ENCODE peak calls at places on chromosomes 1 and 21, in ten cellular contexts. U is right lobe of liver; N is CD8-positive, alpha-beta T cell; L is lower leg skin; B is lower lobe of right lung; C is spleen; O is lung; X is CD4-positive, alpha-beta memory T cell; G is CD4-positive, CD25-positive, alpha-beta regulatory T cell; Z is fibroblast of the aortic adventitia. E is an unnamed sample.

GRCh38 chr1:155607708-155608107 is 2.3 kb upstream of the MSTO1 start:
- DNase-seq in X (no peak), G (no peak), C (no peak), L (no peak), B (no peak), U (no peak), O (no peak), Z (no peak), N (no peak), E (no peak)

GRCh38 chr1:154427173-154428139 is 22.3 kb downstream of the IL6R start:
- DNase-seq in L (no peak), X (no peak), N (no peak), C (no peak), Z (peak; percentile 69), O (no peak), U (peak; percentile 82), B (no peak), G (no peak), E (no peak)

GRCh38 chr1:185157599-185158469 is 867 bp downstream of the SWT1 start:
- DNase-seq in X (peak; percentile 23), B (no peak), G (no peak), U (no peak), N (peak; percentile 14), C (no peak), O (no peak), Z (peak; percentile 17), L (no peak), E (no peak)

GRCh38 chr1:223759273-223759672 is 46.9 kb downstream of the CAPN2 start:
- DNase-seq in O (no peak), B (no peak), U (no peak), L (no peak), N (no peak), Z (no peak), C (peak; percentile 13), G (no peak), X (no peak), E (no peak)

GRCh38 chr21:43001316-43001715 is 27.0 kb downstream of the PKNOX1 start:
- DNase-seq in X (no peak), Z (no peak), N (no peak), C (no peak), B (no peak), O (no peak), U (no peak), L (no peak), G (no peak), E (no peak)

GRCh38 chr1:234975941-234976871 is 152.4 kb downstream of the TOMM20 start:
- DNase-seq in C (no peak), L (peak; percentile 88), O (no peak), X (no peak), G (no peak), Z (no peak), N (no peak), B (peak; percentile 67), U (peak; percentile 69), E (no peak)

GRCh38 chr1:73366734-73367413 is 831.1 kb downstream of the LRRIQ3 start:
- DNase-seq in U (no peak), Z (no peak), B (no peak), X (no peak), C (no peak), G (no peak), L (no peak), O (no peak), N (no peak), E (no peak)

GRCh38 chr1:183180634-183181056 is 5.4 kb upstream of the LAMC2 start:
- DNase-seq in X (no peak), C (no peak), O (peak; percentile 34), U (no peak), L (no peak), G (no peak), N (no peak), B (no peak), Z (peak; percentile 95), E (no peak)

GRCh38 chr1:7967206-7967605 is 5.7 kb downstream of the PARK7 start:
- DNase-seq in N (no peak), L (no peak), O (no peak), G (no peak), X (no peak), B (no peak), Z (no peak), U (no peak), C (no peak), E (no peak)

GRCh38 chr1:214441119-214441518 is 110.3 kb downstream of the PTPN14 start:
- DNase-seq in O (no peak), N (no peak), B (no peak), X (peak; percentile 18), C (no peak), U (no peak), Z (no peak), G (peak; percentile 27), L (no peak), E (peak; percentile 69)

GRCh38 chr1:61692155-61692783 is 32.7 kb downstream of the TM2D1 start:
- DNase-seq in G (no peak), C (no peak), B (no peak), U (no peak), O (no peak), Z (peak; percentile 61), X (no peak), N (no peak), L (no peak), E (no peak)

GRCh38 chr1:12196641-12197482 is 30.1 kb downstream of the TNFRSF1B start:
- DNase-seq in B (peak; percentile 82), L (no peak), C (peak; percentile 91), Z (no peak), X (no peak), G (peak; percentile 25), O (peak; percentile 56), N (no peak), U (no peak), E (no peak)

GRCh38 chr1:201491896-201492511 is 14.9 kb downstream of the CSRP1 start:
- DNase-seq in L (no peak), G (no peak), U (no peak), O (no peak), C (peak; percentile 31), Z (peak; percentile 53), B (no peak), N (no peak), X (no peak), E (no peak)

GRCh38 chr1:1385931-1386330 is 10.9 kb upstream of the AURKAIP1 start:
- DNase-seq in X (no peak), U (no peak), C (no peak), O (no peak), L (no peak), Z (no peak), N (no peak), G (no peak), B (no peak), E (no peak)

GRCh38 chr1:24586970-24587820 is 31.3 kb downstream of the NCMAP start:
- DNase-seq in C (no peak), Z (peak; percentile 57), U (no peak), B (no peak), O (peak; percentile 56), L (no peak), N (peak; percentile 53), G (peak; percentile 81), X (peak; percentile 77), E (no peak)

GRCh38 chr1:114458208-114458777 is 52.7 kb downstream of the TRIM33 start:
- DNase-seq in B (no peak), U (no peak), O (no peak), Z (peak; percentile 81), G (peak; percentile 15), N (no peak), C (no peak), X (no peak), L (no peak), E (no peak)

GRCh38 chr1:41221995-41222991 is 19.8 kb downstream of the SCMH1 start:
- DNase-seq in B (no peak), O (no peak), C (no peak), N (no peak), U (no peak), Z (peak; percentile 22), L (no peak), X (no peak), G (no peak), E (no peak)
- H3K4me3 ChIP-seq in B (no peak overlapping the region), O (no peak overlapping the region), C (no peak overlapping the region), N (no peak overlapping the region), U (no peak overlapping the region), Z (no peak overlapping the region), L (no peak overlapping the region), X (no peak overlapping the region), G (no peak overlapping the region), E (no peak overlapping the region)

GRCh38 chr1:67970088-67970487 is 80.3 kb downstream of the DIRAS3 start:
- DNase-seq in B (no peak), C (no peak), L (no peak), U (no peak), X (no peak), O (no peak), N (no peak), G (no peak), Z (peak; percentile 74), E (no peak)
- H3K4me3 ChIP-seq in B (no peak overlapping the region), C (no peak overlapping the region), L (no peak overlapping the region), U (no peak overlapping the region), X (no peak overlapping the region), O (no peak overlapping the region), N (no peak overlapping the region), G (no peak overlapping the region), Z (no peak overlapping the region), E (no peak overlapping the region)

DNA sequence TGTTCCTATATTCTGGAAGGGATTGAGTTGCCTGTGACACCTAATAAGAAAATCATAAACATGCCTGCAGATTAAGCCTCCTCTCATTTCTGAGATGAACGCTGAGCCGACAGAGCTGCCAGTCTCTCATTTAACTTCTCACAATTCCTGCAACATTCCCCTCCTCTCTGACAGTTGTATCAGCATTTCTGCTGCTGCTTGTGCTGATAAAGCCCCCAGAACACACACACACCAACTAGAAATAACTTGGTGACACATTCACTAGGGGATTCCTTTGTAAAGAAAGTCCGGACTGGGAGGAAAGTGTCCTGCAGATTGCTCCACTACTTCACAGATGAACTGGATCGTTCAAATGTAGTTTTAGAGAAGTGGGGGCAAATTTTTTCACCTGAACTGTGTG is 437.3 kb downstream of the PLA2G4A start:
- DNase-seq in G (no peak), Z (no peak), L (no peak), B (no peak), C (no peak), U (no peak), X (no peak), N (no peak), O (no peak), E (no peak)
- H3K4me3 ChIP-seq in G (no peak overlapping the region), Z (no peak overlapping the region), L (no peak overlapping the region), B (no peak overlapping the region), C (no peak overlapping the region), U (no peak overlapping the region), X (no peak overlapping the region), N (no peak overlapping the region), O (no peak overlapping the region), E (no peak overlapping the region)

GRCh38 chr1:50333595-50333974 is 89.7 kb downstream of the DMRTA2 start:
- DNase-seq in G (peak; percentile 58), L (no peak), O (peak; percentile 34), B (peak; percentile 73), X (peak; percentile 21), U (peak; percentile 57), C (peak; percentile 85), N (peak; percentile 21), Z (peak; percentile 2), E (no peak)
- H3K4me3 ChIP-seq in G (no peak overlapping the region), L (peak overlapping the region; percentile 21), O (peak overlapping the region; percentile 17), B (peak overlapping the region; percentile 54), X (no peak overlapping the region), U (peak overlapping the region; percentile 53), C (peak overlapping the region; percentile 72), N (peak overlapping the region; percentile 54), Z (peak overlapping the region; percentile 55), E (no peak overlapping the region)

E was measured in SK-N-MC.